ENCODE peak calls at places on chromosomes 16 and 17, in five cellular contexts. S is AG08396, Y is H7, V is HS-5, A is left kidney. M is an unnamed sample.

GRCh38 chr17:78379134-78379497 is 667 bp downstream of the PGS1 start:
- DNase-seq in S (peak; percentile 70), V (no peak), Y (no peak), A (no peak), M (peak; percentile 74)

GRCh38 chr16:16083421-16084156 is 134.2 kb downstream of the ABCC1 start:
- DNase-seq in V (no peak), Y (no peak), S (no peak), A (no peak), M (peak; percentile 3)

GRCh38 chr17:28725166-28725659 is 820 bp downstream of the TLCD1 start:
- DNase-seq in A (peak; percentile 51), Y (peak; percentile 54), S (no peak), V (no peak), M (no peak)

GRCh38 chr16:27067138-27067537 is 411 bp downstream of the C16orf82 start:
- DNase-seq in S (peak; percentile 30), Y (peak; percentile 85), V (no peak), A (peak; percentile 86), M (no peak)

GRCh38 chr17:55228683-55229192 is 36.0 kb upstream of the HLF start:
- DNase-seq in V (no peak), S (no peak), Y (no peak), A (no peak), M (peak; percentile 20)

GRCh38 chr16:27483083-27483437 is 66.7 kb downstream of the GTF3C1 start:
- DNase-seq in V (no peak), S (no peak), Y (no peak), A (peak; percentile 32), M (no peak)

GRCh38 chr16:51154271-51155171 is 3.5 kb upstream of the SALL1 start:
- DNase-seq in V (no peak), A (peak; percentile 85), S (no peak), Y (peak; percentile 84), M (no peak)

GRCh38 chr17:69084911-69085310 is 24.2 kb upstream of the ABCA9 start:
- DNase-seq in Y (peak; percentile 46), V (no peak), A (peak; percentile 56), S (no peak), M (peak; percentile 4)

GRCh38 chr16:12735805-12736204 is 67.9 kb downstream of the CPPED1 start:
- DNase-seq in Y (peak; percentile 42), S (no peak), A (peak; percentile 32), V (no peak), M (no peak)

GRCh38 chr17:58317421-58318064 is 11.1 kb downstream of the TSPOAP1 start:
- DNase-seq in S (peak; percentile 85), A (peak; percentile 75), V (peak; percentile 9), Y (peak; percentile 91), M (peak; percentile 77)

GRCh38 chr16:55499281-55499680 is 9.6 kb upstream of the LPCAT2 start:
- DNase-seq in V (no peak), Y (peak; percentile 3), S (no peak), A (no peak), M (no peak)

GRCh38 chr16:30901201-30902069 is 5.0 kb downstream of the CTF1 start:
- DNase-seq in A (peak; percentile 60), S (no peak), Y (peak; percentile 7), V (no peak), M (no peak)

GRCh38 chr17:83117594-83117993 is 38.2 kb downstream of the METRNL start:
- DNase-seq in V (no peak), A (no peak), Y (no peak), S (no peak), M (no peak)

GRCh38 chr17:50157891-50158290 is 7.4 kb upstream of the PPP1R9B start:
- DNase-seq in S (no peak), A (no peak), Y (no peak), V (no peak), M (no peak)

GRCh38 chr16:64771273-64771672 is 350.6 kb downstream of the CDH11 start:
- DNase-seq in A (no peak), V (no peak), S (no peak), Y (no peak), M (peak; percentile 11)

GRCh38 chr17:58105093-58105492 is 21.9 kb downstream of the DYNLL2 start:
- DNase-seq in S (no peak), A (no peak), Y (no peak), V (no peak), M (no peak)

GRCh38 chr17:73633736-73634135 is 10.5 kb downstream of the SDK2 start:
- DNase-seq in Y (no peak), S (no peak), A (no peak), V (no peak), M (no peak)

GRCh38 chr16:69589434-69590269 is 23.9 kb downstream of the NFAT5 start:
- DNase-seq in A (no peak), V (no peak), S (no peak), Y (no peak), M (no peak)

GRCh38 chr16:82726306-82726705 is 99.5 kb downstream of the CDH13 start:
- DNase-seq in V (no peak), A (no peak), S (no peak), Y (no peak), M (no peak)

GRCh38 chr17:29723283-29724047 is 100.8 kb upstream of the CORO6 start:
- DNase-seq in V (no peak), Y (no peak), A (no peak), S (no peak), M (no peak)

GRCh38 chr17:8991514-8992285 is 26.2 kb upstream of the PIK3R5 start:
- DNase-seq in Y (peak; percentile 84), S (peak; percentile 71), V (peak; percentile 8), A (peak; percentile 82), M (peak; percentile 40)

GRCh38 chr16:84484579-84485254 is 19.7 kb downstream of the MEAK7 start:
- DNase-seq in A (peak; percentile 80), V (no peak), S (peak; percentile 74), Y (peak; percentile 86), M (no peak)

GRCh38 chr17:72476575-72476986 is 355.8 kb downstream of the SOX9 start:
- DNase-seq in Y (peak; percentile 76), A (peak; percentile 90), V (no peak), S (no peak), M (no peak)

GRCh38 chr17:56596741-56597494 is 3.4 kb downstream of the NOG start:
- DNase-seq in V (no peak), S (no peak), A (peak; percentile 58), Y (peak; percentile 84), M (peak; percentile 9)

GRCh38 chr17:56593073-56593740 is at the start of gene NOG:
- DNase-seq in A (peak; percentile 90), S (peak; percentile 78), V (no peak), Y (peak; percentile 90), M (no peak)

GRCh38 chr16:67537636-67538591 is 9.3 kb downstream of the RIPOR1 start:
- DNase-seq in S (peak; percentile 76), Y (peak; percentile 90), A (peak; percentile 81), V (no peak), M (no peak)

GRCh38 chr17:45316271-45317112 is at the start of gene MAP3K14:
- DNase-seq in S (peak; percentile 80), Y (peak; percentile 89), V (no peak), A (peak; percentile 94), M (no peak)

GRCh38 chr17:58329808-58330543 is 1.4 kb upstream of the TSPOAP1 start:
- DNase-seq in Y (no peak), V (no peak), A (no peak), S (no peak), M (no peak)

GRCh38 chr16:12168054-12169018 is 191.8 kb downstream of the SNX29 start:
- DNase-seq in A (peak; percentile 74), Y (no peak), V (no peak), S (no peak), M (no peak)

M was measured in foreskin keratinocyte.